ENCODE peak calls at places on chromosome 4, in six cellular contexts. Z is CD8-positive, alpha-beta memory T cell; C is fibroblast of lung; E is GM23248; W is testis; R is IMR-90. F is an unnamed sample. For H3K9me3, the result is how much of the 10 kb centered on the place peaks cover.

GRCh38 chr4:74983229-74983628 is 50.3 kb downstream of the PARM1 start:
- DNase-seq in E (no peak), C (no peak), W (no peak), R (no peak), Z (no peak), F (no peak)

GRCh38 chr4:77959566-77960338 is 97.1 kb downstream of the MRPL1 start:
- DNase-seq in E (peak), R (peak), Z (peak), W (no peak), C (peak), F (no peak)

GRCh38 chr4:146134761-146135160 is 40.8 kb upstream of the LSM6 start:
- DNase-seq in Z (no peak), C (no peak), R (no peak), W (no peak), E (no peak), F (no peak)

GRCh38 chr4:40506066-40506465 is 123.6 kb downstream of the RBM47 start:
- DNase-seq in C (no peak), W (no peak), R (no peak), E (no peak), Z (no peak), F (no peak)

GRCh38 chr4:76547167-76547760 is 112.2 kb downstream of the SHROOM3 start:
- DNase-seq in W (no peak), E (no peak), C (no peak), Z (no peak), R (no peak), F (no peak)

GRCh38 chr4:169327951-169328350 is 57.2 kb upstream of the SH3RF1 start:
- DNase-seq in W (no peak), E (no peak), Z (no peak), C (no peak), R (no peak), F (no peak)

GRCh38 chr4:71550220-71551190 is 211.7 kb downstream of the SLC4A4 start:
- DNase-seq in W (no peak), R (peak), C (peak), Z (no peak), E (peak), F (no peak)

GRCh38 chr4:7045961-7046921 is 3.1 kb downstream of the TADA2B start:
- DNase-seq in Z (no peak), R (no peak), E (peak), C (no peak), W (no peak), F (no peak)

GRCh38 chr4:170047774-170048354 is 21.7 kb upstream of the MFAP3L start:
- DNase-seq in E (peak), C (peak), W (peak), R (peak), Z (peak), F (peak)

GRCh38 chr4:128776794-128777216 is 32.7 kb upstream of the JADE1 start:
- DNase-seq in E (peak), Z (no peak), R (peak), W (no peak), C (peak), F (no peak)

GRCh38 chr4:15489551-15489950 is 19.9 kb downstream of the CC2D2A start:
- DNase-seq in R (peak), C (peak), Z (no peak), W (no peak), E (no peak), F (no peak)

GRCh38 chr4:180205276-180205675 is 2037.9 kb upstream of the TENM3 start:
- DNase-seq in E (no peak), Z (no peak), W (no peak), R (no peak), C (no peak), F (no peak)

GRCh38 chr4:68951078-68951805 is at the start of gene UGT2A3:
- DNase-seq in R (no peak), E (no peak), W (peak), C (no peak), Z (no peak), F (no peak)

GRCh38 chr4:131459430-131460101 is 1689.5 kb upstream of the PCDH10 start:
- DNase-seq in C (no peak), Z (no peak), W (no peak), R (no peak), E (no peak), F (no peak)

GRCh38 chr4:70531981-70532380 is 13.6 kb downstream of the AMTN start:
- DNase-seq in W (no peak), E (peak), R (no peak), C (no peak), Z (no peak), F (no peak)

GRCh38 chr4:164614999-164615398 is 138.9 kb upstream of the SMIM31 start:
- DNase-seq in Z (no peak), R (no peak), W (no peak), C (no peak), E (no peak), F (no peak)

GRCh38 chr4:112127736-112128322 is 17.4 kb upstream of the FAM241A start:
- DNase-seq in Z (no peak), E (peak), W (no peak), C (no peak), R (peak), F (no peak)

GRCh38 chr4:7430965-7431695 is 3.6 kb downstream of the PSAPL1 start:
- DNase-seq in Z (no peak), W (no peak), E (no peak), R (no peak), C (no peak), F (peak)

GRCh38 chr4:3708103-3708510 is 58.1 kb upstream of the ADRA2C start:
- DNase-seq in W (peak), R (no peak), E (peak), C (no peak), Z (no peak), F (no peak)

GRCh38 chr4:133152330-133152791 is 3.3 kb downstream of the PCDH10 start:
- DNase-seq in Z (no peak), C (peak), W (no peak), E (peak), R (no peak), F (no peak)
- H3K9me3 ChIP-seq in Z (under half), C (under half), W (under half), E (under half), R (under half), F (under half)

GRCh38 chr4:44771789-44772188 is 45.4 kb upstream of the GNPDA2 start:
- DNase-seq in C (no peak), W (no peak), Z (no peak), R (no peak), E (peak), F (no peak)

GRCh38 chr4:44766453-44766852 is 40.1 kb upstream of the GNPDA2 start:
- DNase-seq in Z (no peak), C (no peak), R (no peak), W (no peak), E (no peak), F (no peak)

DNA sequence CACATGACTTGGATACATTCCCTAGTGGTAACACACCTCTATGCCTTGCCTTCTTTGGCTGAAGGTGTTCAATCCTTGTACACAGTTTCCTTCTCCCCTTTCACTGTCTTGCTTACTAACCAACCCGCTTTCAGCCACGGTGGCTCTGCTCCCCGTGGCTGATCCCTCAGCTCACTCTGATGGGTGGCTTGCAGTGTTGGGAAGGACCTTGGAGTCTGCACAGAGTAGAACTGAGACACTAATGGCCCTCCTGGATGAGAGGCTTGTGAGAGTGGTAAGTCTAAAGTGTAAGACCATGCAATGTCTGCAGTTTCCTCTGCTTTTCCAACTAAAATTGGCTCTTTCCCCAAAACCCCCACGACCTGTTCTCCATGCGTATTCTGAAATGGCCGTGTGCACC is 46.0 kb upstream of the GNPDA2 start:
- DNase-seq in Z (no peak), C (no peak), R (no peak), E (no peak), W (no peak), F (no peak)
- H3K9me3 ChIP-seq in Z (under half), C (under half), R (under half), E (under half), W (under half), F (under half)

DNA sequence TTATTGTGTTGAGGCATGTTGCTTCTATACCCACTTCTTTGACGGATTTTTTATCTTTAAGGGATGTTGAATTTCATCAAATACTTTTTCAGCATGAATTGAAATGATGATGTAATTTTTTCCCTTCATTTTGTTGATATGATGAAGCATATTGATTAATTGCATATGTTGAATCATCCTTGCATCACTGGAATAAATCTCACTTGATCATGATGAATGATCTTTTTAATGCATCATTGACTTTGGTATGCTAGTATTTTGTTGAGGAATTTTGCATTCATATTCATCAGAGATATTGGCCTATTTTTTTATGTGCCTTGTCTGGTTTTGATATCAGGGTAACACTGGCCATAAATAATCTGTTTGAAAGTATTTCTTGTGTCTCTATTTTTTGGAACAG is 754.7 kb downstream of the KCTD8 start:
- DNase-seq in Z (no peak), E (no peak), W (no peak), R (no peak), C (no peak), F (no peak)
- H3K9me3 ChIP-seq in Z (under half), E (under half), W (under half), R (under half), C (under half), F (under half)

GRCh38 chr4:29375716-29376115 is 1344.5 kb upstream of the PCDH7 start:
- DNase-seq in Z (no peak), R (no peak), E (no peak), W (no peak), C (no peak), F (no peak)
- H3K9me3 ChIP-seq in Z (under half), R (under half), E (under half), W (under half), C (under half), F (under half)

GRCh38 chr4:186752310-186752709 is 28.7 kb upstream of the FAT1 start:
- DNase-seq in W (no peak), C (no peak), R (no peak), Z (no peak), E (no peak), F (no peak)
- H3K9me3 ChIP-seq in W (under half), C (under half), R (under half), Z (under half), E (under half), F (under half)

GRCh38 chr4:386708-387105 is 49.1 kb downstream of the ZNF141 start:
- DNase-seq in Z (no peak), C (no peak), E (no peak), R (no peak), W (peak), F (no peak)
- H3K9me3 ChIP-seq in Z (under half), C (under half), E (under half), R (half or more), W (under half), F (half or more)

DNA sequence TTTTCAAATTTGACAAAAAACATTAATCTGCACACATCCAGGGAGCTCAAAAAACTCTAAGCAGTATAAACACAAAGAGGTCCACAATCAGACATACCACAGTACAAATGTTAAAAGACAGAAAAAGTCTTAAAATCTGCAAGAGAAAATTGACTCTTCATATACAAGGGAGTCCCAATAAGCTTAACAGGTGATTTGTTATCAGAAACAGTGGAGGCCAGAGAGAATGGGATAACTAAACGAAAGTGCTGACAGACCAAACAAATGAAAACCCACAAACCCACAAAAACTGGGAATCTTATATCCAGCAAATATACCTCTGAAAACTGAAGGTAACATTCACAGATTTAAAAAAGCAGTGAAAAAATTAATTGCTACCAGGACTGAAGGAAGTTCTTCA is 182.0 kb upstream of the PAQR3 start:
- DNase-seq in C (no peak), W (no peak), R (no peak), Z (no peak), E (no peak), F (no peak)
- H3K9me3 ChIP-seq in C (under half), W (under half), R (under half), Z (under half), E (under half), F (under half)